ENCODE peak calls at places on chromosomes 2 and 18, in eight cellular contexts. One of them, this sample, is unnamed.

GRCh38 chr2:42195559-42195958 is 26.4 kb downstream of the EML4 start:
- DNase-seq in heart left ventricle: no peak
- DNase-seq in neural progenitor cell: no peak
- DNase-seq in ascending aorta: no peak
- DNase-seq in astrocyte: peak; percentile 70
- DNase-seq in aorta: no peak
- DNase-seq in transverse colon: no peak
- DNase-seq in K562: no peak
- DNase-seq in this sample: no peak

GRCh38 chr2:1282552-1282951 is 130.7 kb upstream of the TPO start:
- DNase-seq in K562: peak; percentile 36
- DNase-seq in ascending aorta: no peak
- DNase-seq in neural progenitor cell: peak; percentile 41
- DNase-seq in heart left ventricle: peak; percentile 47
- DNase-seq in transverse colon: no peak
- DNase-seq in aorta: no peak
- DNase-seq in astrocyte: no peak
- DNase-seq in this sample: no peak

GRCh38 chr2:166671831-166672230 is 177.8 kb upstream of the SCN7A start:
- DNase-seq in heart left ventricle: no peak
- DNase-seq in neural progenitor cell: no peak
- DNase-seq in transverse colon: no peak
- DNase-seq in aorta: no peak
- DNase-seq in K562: no peak
- DNase-seq in ascending aorta: no peak
- DNase-seq in astrocyte: peak; percentile 14
- DNase-seq in this sample: no peak

GRCh38 chr2:165640232-165640923 is 153.7 kb downstream of the GALNT3 start:
- DNase-seq in astrocyte: no peak
- DNase-seq in neural progenitor cell: no peak
- DNase-seq in heart left ventricle: no peak
- DNase-seq in K562: no peak
- DNase-seq in ascending aorta: no peak
- DNase-seq in aorta: no peak
- DNase-seq in transverse colon: no peak
- DNase-seq in this sample: no peak

GRCh38 chr18:39594206-39594605 is 2028.6 kb upstream of the CELF4 start:
- DNase-seq in aorta: no peak
- DNase-seq in neural progenitor cell: no peak
- DNase-seq in K562: no peak
- DNase-seq in astrocyte: no peak
- DNase-seq in ascending aorta: no peak
- DNase-seq in transverse colon: no peak
- DNase-seq in heart left ventricle: no peak
- DNase-seq in this sample: no peak

GRCh38 chr18:33706391-33706790 is 128.4 kb downstream of the ASXL3 start:
- DNase-seq in astrocyte: peak; percentile 63
- DNase-seq in K562: no peak
- DNase-seq in neural progenitor cell: no peak
- DNase-seq in ascending aorta: no peak
- DNase-seq in heart left ventricle: no peak
- DNase-seq in aorta: no peak
- DNase-seq in transverse colon: no peak
- DNase-seq in this sample: no peak

GRCh38 chr2:219689676-219690628 is 62.5 kb downstream of the SLC4A3 start:
- DNase-seq in aorta: no peak
- DNase-seq in astrocyte: peak; percentile 56
- DNase-seq in heart left ventricle: no peak
- DNase-seq in neural progenitor cell: peak; percentile 61
- DNase-seq in K562: peak; percentile 58
- DNase-seq in transverse colon: peak; percentile 29
- DNase-seq in ascending aorta: no peak
- DNase-seq in this sample: no peak

GRCh38 chr2:163465440-163465839 is 270.4 kb downstream of the FIGN start:
- DNase-seq in ascending aorta: no peak
- DNase-seq in aorta: no peak
- DNase-seq in transverse colon: no peak
- DNase-seq in heart left ventricle: no peak
- DNase-seq in K562: no peak
- DNase-seq in neural progenitor cell: no peak
- DNase-seq in astrocyte: no peak
- DNase-seq in this sample: no peak

GRCh38 chr2:196176142-196176738 is 4.9 kb upstream of the STK17B start:
- DNase-seq in ascending aorta: no peak
- DNase-seq in aorta: no peak
- DNase-seq in neural progenitor cell: no peak
- DNase-seq in heart left ventricle: no peak
- DNase-seq in transverse colon: peak; percentile 77
- DNase-seq in K562: no peak
- DNase-seq in astrocyte: no peak
- DNase-seq in this sample: peak; percentile 96

GRCh38 chr18:59267511-59268126 is 5.6 kb downstream of the RAX start:
- DNase-seq in astrocyte: no peak
- DNase-seq in ascending aorta: no peak
- DNase-seq in neural progenitor cell: peak; percentile 59
- DNase-seq in heart left ventricle: no peak
- DNase-seq in K562: no peak
- DNase-seq in transverse colon: no peak
- DNase-seq in aorta: no peak
- DNase-seq in this sample: no peak

GRCh38 chr18:59266876-59267510 is 6.3 kb downstream of the RAX start:
- DNase-seq in neural progenitor cell: no peak
- DNase-seq in aorta: no peak
- DNase-seq in astrocyte: no peak
- DNase-seq in transverse colon: no peak
- DNase-seq in ascending aorta: no peak
- DNase-seq in K562: no peak
- DNase-seq in heart left ventricle: no peak
- DNase-seq in this sample: no peak

GRCh38 chr18:59265246-59266018 is 7.8 kb downstream of the RAX start:
- DNase-seq in heart left ventricle: no peak
- DNase-seq in K562: peak; percentile 65
- DNase-seq in neural progenitor cell: peak; percentile 88
- DNase-seq in astrocyte: no peak
- DNase-seq in ascending aorta: no peak
- DNase-seq in transverse colon: no peak
- DNase-seq in aorta: no peak
- DNase-seq in this sample: no peak

GRCh38 chr18:59266019-59266369 is 7.3 kb downstream of the RAX start:
- DNase-seq in transverse colon: no peak
- DNase-seq in aorta: no peak
- DNase-seq in astrocyte: no peak
- DNase-seq in ascending aorta: no peak
- DNase-seq in heart left ventricle: no peak
- DNase-seq in K562: no peak
- DNase-seq in neural progenitor cell: no peak
- DNase-seq in this sample: no peak

GRCh38 chr18:59266459-59266858 is 6.8 kb downstream of the RAX start:
- DNase-seq in aorta: no peak
- DNase-seq in ascending aorta: no peak
- DNase-seq in transverse colon: no peak
- DNase-seq in heart left ventricle: no peak
- DNase-seq in astrocyte: no peak
- DNase-seq in neural progenitor cell: no peak
- DNase-seq in K562: no peak
- DNase-seq in this sample: no peak
- H3K4me3 ChIP-seq in aorta: no peak overlapping the region
- H3K4me3 ChIP-seq in ascending aorta: no peak overlapping the region
- H3K4me3 ChIP-seq in transverse colon: no peak overlapping the region
- H3K4me3 ChIP-seq in heart left ventricle: no peak overlapping the region
- H3K4me3 ChIP-seq in astrocyte: no peak overlapping the region
- H3K4me3 ChIP-seq in neural progenitor cell: no peak overlapping the region
- H3K4me3 ChIP-seq in K562: no peak overlapping the region
- H3K4me3 ChIP-seq in this sample: no peak overlapping the region

GRCh38 chr18:14921547-14921946 is 173.6 kb downstream of the ANKRD30B start:
- DNase-seq in astrocyte: no peak
- DNase-seq in heart left ventricle: no peak
- DNase-seq in ascending aorta: no peak
- DNase-seq in neural progenitor cell: no peak
- DNase-seq in aorta: no peak
- DNase-seq in transverse colon: peak; percentile 50
- DNase-seq in K562: no peak
- DNase-seq in this sample: no peak

GRCh38 chr18:14922965-14923565 is 175.1 kb downstream of the ANKRD30B start:
- DNase-seq in heart left ventricle: no peak
- DNase-seq in aorta: no peak
- DNase-seq in K562: no peak
- DNase-seq in neural progenitor cell: no peak
- DNase-seq in transverse colon: no peak
- DNase-seq in ascending aorta: no peak
- DNase-seq in astrocyte: no peak
- DNase-seq in this sample: no peak

GRCh38 chr18:14924226-14924625 is 176.3 kb downstream of the ANKRD30B start:
- DNase-seq in K562: no peak
- DNase-seq in transverse colon: no peak
- DNase-seq in neural progenitor cell: no peak
- DNase-seq in aorta: no peak
- DNase-seq in heart left ventricle: no peak
- DNase-seq in ascending aorta: no peak
- DNase-seq in astrocyte: no peak
- DNase-seq in this sample: no peak

GRCh38 chr18:14920976-14921375 is 173.0 kb downstream of the ANKRD30B start:
- DNase-seq in ascending aorta: no peak
- DNase-seq in aorta: no peak
- DNase-seq in K562: no peak
- DNase-seq in heart left ventricle: no peak
- DNase-seq in transverse colon: peak; percentile 54
- DNase-seq in astrocyte: no peak
- DNase-seq in neural progenitor cell: no peak
- DNase-seq in this sample: no peak

DNA sequence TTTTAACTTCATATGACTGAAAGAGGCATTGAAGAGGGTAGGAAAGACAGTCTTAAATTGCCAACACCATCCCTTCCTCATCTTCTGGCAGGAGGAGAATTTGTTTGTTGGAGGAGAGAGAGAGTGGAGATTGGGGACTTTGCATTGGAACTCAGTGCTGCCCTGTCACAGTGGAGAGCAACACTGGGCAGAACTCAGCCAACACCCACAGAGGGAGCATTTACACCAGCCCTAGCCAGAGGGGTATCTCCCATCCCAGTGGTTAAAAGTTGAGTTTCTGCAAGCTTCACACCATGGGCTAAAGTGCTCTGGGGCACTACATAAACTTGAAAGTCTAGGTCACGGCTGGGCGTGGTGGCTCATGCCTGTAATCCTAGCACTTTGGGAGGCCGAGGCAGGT is 174.1 kb downstream of the ANKRD30B start:
- DNase-seq in heart left ventricle: no peak
- DNase-seq in transverse colon: no peak
- DNase-seq in neural progenitor cell: no peak
- DNase-seq in aorta: no peak
- DNase-seq in ascending aorta: no peak
- DNase-seq in astrocyte: no peak
- DNase-seq in K562: no peak
- DNase-seq in this sample: no peak
- H3K27ac ChIP-seq in heart left ventricle: no peak overlapping the region
- H3K27ac ChIP-seq in transverse colon: peak overlapping the region; percentile 83
- H3K27ac ChIP-seq in neural progenitor cell: no peak overlapping the region
- H3K27ac ChIP-seq in aorta: no peak overlapping the region
- H3K27ac ChIP-seq in ascending aorta: no peak overlapping the region
- H3K27ac ChIP-seq in astrocyte: no peak overlapping the region
- H3K27ac ChIP-seq in K562: no peak overlapping the region
- H3K27ac ChIP-seq in this sample: no peak overlapping the region

GRCh38 chr18:8610442-8610801 is 1.2 kb downstream of the RAB12 start:
- DNase-seq in aorta: peak; percentile 48
- DNase-seq in transverse colon: peak; percentile 14
- DNase-seq in astrocyte: no peak
- DNase-seq in heart left ventricle: peak; percentile 54
- DNase-seq in neural progenitor cell: peak; percentile 16
- DNase-seq in K562: no peak
- DNase-seq in ascending aorta: no peak
- DNase-seq in this sample: no peak
- H3K4me1 ChIP-seq in aorta: no peaks in the 10 kb centered on the region
- H3K4me1 ChIP-seq in transverse colon: peaks cover 34% of the 10 kb centered on the region
- H3K4me1 ChIP-seq in astrocyte: peaks cover 28% of the 10 kb centered on the region
- H3K4me1 ChIP-seq in heart left ventricle: peaks cover 17% of the 10 kb centered on the region
- H3K4me1 ChIP-seq in neural progenitor cell: peaks cover 18% of the 10 kb centered on the region
- H3K4me1 ChIP-seq in K562: peaks cover 25% of the 10 kb centered on the region
- H3K4me1 ChIP-seq in ascending aorta: peaks cover 14% of the 10 kb centered on the region
- H3K4me1 ChIP-seq in this sample: peaks cover 34% of the 10 kb centered on the region

GRCh38 chr2:231640646-231641111 is 48.0 kb downstream of the TEX44 start:
- DNase-seq in transverse colon: peak; percentile 63
- DNase-seq in aorta: peak; percentile 75
- DNase-seq in K562: peak; percentile 23
- DNase-seq in neural progenitor cell: peak; percentile 45
- DNase-seq in ascending aorta: peak; percentile 18
- DNase-seq in astrocyte: no peak
- DNase-seq in heart left ventricle: peak; percentile 72
- DNase-seq in this sample: no peak
- H3K4me3 ChIP-seq in transverse colon: no peak overlapping the region
- H3K4me3 ChIP-seq in aorta: no peak overlapping the region
- H3K4me3 ChIP-seq in K562: no peak overlapping the region
- H3K4me3 ChIP-seq in neural progenitor cell: no peak overlapping the region
- H3K4me3 ChIP-seq in ascending aorta: no peak overlapping the region
- H3K4me3 ChIP-seq in astrocyte: no peak overlapping the region
- H3K4me3 ChIP-seq in heart left ventricle: no peak overlapping the region
- H3K4me3 ChIP-seq in this sample: no peak overlapping the region

DNA sequence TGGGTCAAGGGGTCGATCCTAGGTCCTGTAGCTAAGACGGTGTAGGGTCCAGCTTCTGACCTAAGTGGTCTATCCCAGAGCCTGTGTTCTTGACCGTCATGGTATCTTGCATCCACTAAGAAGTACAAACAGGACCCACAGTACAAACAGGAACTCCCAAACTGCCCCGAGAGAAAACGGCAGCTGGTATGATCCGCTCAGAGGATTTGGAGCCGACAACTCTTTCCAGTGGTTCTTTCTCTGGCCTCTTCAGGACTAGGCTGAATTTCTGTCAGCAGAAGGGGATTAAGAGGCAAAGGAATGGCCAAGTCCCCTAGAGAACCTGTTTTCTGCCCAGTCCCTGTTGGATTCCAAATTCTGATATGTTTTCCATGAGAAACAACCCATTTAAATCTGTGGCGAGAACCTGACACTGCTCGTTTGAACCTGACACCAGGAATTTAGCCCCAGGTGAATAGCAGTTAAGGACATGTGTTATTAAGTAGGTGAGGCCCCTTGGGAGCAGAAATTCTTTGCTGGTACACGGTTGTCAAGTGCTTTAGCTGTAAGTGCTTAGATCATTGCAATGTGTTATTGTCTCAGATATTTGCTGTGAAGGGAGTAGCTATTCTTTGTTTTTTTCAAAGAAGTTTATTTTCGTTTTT is 50.5 kb upstream of the TXNDC2 start:
- DNase-seq in K562: no peak
- DNase-seq in neural progenitor cell: no peak
- DNase-seq in transverse colon: no peak
- DNase-seq in aorta: no peak
- DNase-seq in astrocyte: no peak
- DNase-seq in heart left ventricle: no peak
- DNase-seq in ascending aorta: no peak
- DNase-seq in this sample: no peak
- H3K27ac ChIP-seq in K562: no peak overlapping the region
- H3K27ac ChIP-seq in neural progenitor cell: no peak overlapping the region
- H3K27ac ChIP-seq in transverse colon: peak overlapping the region; percentile 22
- H3K27ac ChIP-seq in aorta: no peak overlapping the region
- H3K27ac ChIP-seq in astrocyte: no peak overlapping the region
- H3K27ac ChIP-seq in heart left ventricle: no peak overlapping the region
- H3K27ac ChIP-seq in ascending aorta: no peak overlapping the region
- H3K27ac ChIP-seq in this sample: no peak overlapping the region

This sample was measured in CD8-positive, alpha-beta memory T cell.